ENCODE peak calls at places on chromosomes 2 and 18, in seven cellular contexts. P, D, C, M, F, E and T are unnamed samples.
A peak's percentile ranks its signal among the peaks of the same experiment; 100 is the strongest.

GRCh38 chr2:18903750-18904149 is 314.4 kb upstream of the NT5C1B start:
- DNase-seq in P (no peak), D (no peak), C (no peak), M (no peak), F (no peak), E (no peak), T (no peak)

GRCh38 chr18:76262956-76263955 is 231.8 kb downstream of the ZNF516 start:
- DNase-seq in P (no peak), D (no peak), C (no peak), M (no peak), F (no peak), E (no peak), T (no peak)

GRCh38 chr2:147636238-147636887 is 208.5 kb upstream of the ACVR2A start:
- DNase-seq in P (no peak), D (peak; percentile 44), C (no peak), M (no peak), F (no peak), E (no peak), T (no peak)

GRCh38 chr2:30109856-30110255 is 37.0 kb upstream of the YPEL5 start:
- DNase-seq in P (no peak), D (no peak), C (no peak), M (no peak), F (no peak), E (no peak), T (no peak)

GRCh38 chr2:181823405-181823804 is 68.1 kb upstream of the ITPRID2 start:
- DNase-seq in P (no peak), D (no peak), C (no peak), M (no peak), F (no peak), E (no peak), T (no peak)

GRCh38 chr2:202883987-202884675 is 12.6 kb upstream of the ICA1L start:
- DNase-seq in P (no peak), D (no peak), C (no peak), M (no peak), F (no peak), E (no peak), T (no peak)

GRCh38 chr2:4353668-4354067 is 650.3 kb downstream of the DCDC2C start:
- DNase-seq in P (no peak), D (no peak), C (no peak), M (no peak), F (no peak), E (no peak), T (no peak)

GRCh38 chr2:9335322-9335754 is 88.0 kb downstream of the ITGB1BP1 start:
- DNase-seq in P (no peak), D (no peak), C (no peak), M (no peak), F (no peak), E (no peak), T (no peak)

GRCh38 chr2:23028106-23028505 is 356.9 kb upstream of the KLHL29 start:
- DNase-seq in P (no peak), D (no peak), C (no peak), M (no peak), F (no peak), E (no peak), T (no peak)

GRCh38 chr2:241636983-241637232 is at the start of gene THAP4:
- DNase-seq in P (peak; percentile 74), D (no peak), C (no peak), M (peak; percentile 71), F (peak; percentile 72), E (no peak), T (no peak)

GRCh38 chr18:62175521-62175920 is 11.3 kb downstream of the PIGN start:
- DNase-seq in P (no peak), D (no peak), C (no peak), M (no peak), F (no peak), E (no peak), T (no peak)

GRCh38 chr2:167924556-167924955 is 322.8 kb downstream of the STK39 start:
- DNase-seq in P (no peak), D (no peak), C (no peak), M (no peak), F (no peak), E (no peak), T (no peak)

GRCh38 chr2:95046371-95047112 is 21.0 kb downstream of the MAL start:
- DNase-seq in P (no peak), D (no peak), C (no peak), M (no peak), F (no peak), E (no peak), T (no peak)

GRCh38 chr2:145190031-145190703 is 670.2 kb upstream of the ZEB2 start:
- DNase-seq in P (no peak), D (no peak), C (no peak), M (no peak), F (no peak), E (no peak), T (no peak)

GRCh38 chr2:46977899-46978298 is 62.3 kb upstream of the MCFD2 start:
- DNase-seq in P (no peak), D (no peak), C (no peak), M (no peak), F (no peak), E (no peak), T (no peak)

GRCh38 chr2:27681844-27682243 is 18.2 kb downstream of the SLC4A1AP start:
- DNase-seq in P (no peak), D (no peak), C (no peak), M (no peak), F (no peak), E (no peak), T (no peak)

GRCh38 chr2:30029804-30030203 is 108.4 kb upstream of the ALK start:
- DNase-seq in P (no peak), D (no peak), C (no peak), M (no peak), F (no peak), E (no peak), T (no peak)

GRCh38 chr2:12890481-12890980 is 173.8 kb downstream of the TRIB2 start:
- DNase-seq in P (no peak), D (no peak), C (no peak), M (no peak), F (no peak), E (no peak), T (no peak)

GRCh38 chr2:210440206-210440605 is 36.4 kb downstream of the LANCL1 start:
- DNase-seq in P (no peak), D (no peak), C (no peak), M (no peak), F (no peak), E (no peak), T (no peak)

GRCh38 chr2:18410543-18410942 is 149.9 kb downstream of the RDH14 start:
- DNase-seq in P (no peak), D (no peak), C (no peak), M (no peak), F (no peak), E (no peak), T (no peak)

DNA sequence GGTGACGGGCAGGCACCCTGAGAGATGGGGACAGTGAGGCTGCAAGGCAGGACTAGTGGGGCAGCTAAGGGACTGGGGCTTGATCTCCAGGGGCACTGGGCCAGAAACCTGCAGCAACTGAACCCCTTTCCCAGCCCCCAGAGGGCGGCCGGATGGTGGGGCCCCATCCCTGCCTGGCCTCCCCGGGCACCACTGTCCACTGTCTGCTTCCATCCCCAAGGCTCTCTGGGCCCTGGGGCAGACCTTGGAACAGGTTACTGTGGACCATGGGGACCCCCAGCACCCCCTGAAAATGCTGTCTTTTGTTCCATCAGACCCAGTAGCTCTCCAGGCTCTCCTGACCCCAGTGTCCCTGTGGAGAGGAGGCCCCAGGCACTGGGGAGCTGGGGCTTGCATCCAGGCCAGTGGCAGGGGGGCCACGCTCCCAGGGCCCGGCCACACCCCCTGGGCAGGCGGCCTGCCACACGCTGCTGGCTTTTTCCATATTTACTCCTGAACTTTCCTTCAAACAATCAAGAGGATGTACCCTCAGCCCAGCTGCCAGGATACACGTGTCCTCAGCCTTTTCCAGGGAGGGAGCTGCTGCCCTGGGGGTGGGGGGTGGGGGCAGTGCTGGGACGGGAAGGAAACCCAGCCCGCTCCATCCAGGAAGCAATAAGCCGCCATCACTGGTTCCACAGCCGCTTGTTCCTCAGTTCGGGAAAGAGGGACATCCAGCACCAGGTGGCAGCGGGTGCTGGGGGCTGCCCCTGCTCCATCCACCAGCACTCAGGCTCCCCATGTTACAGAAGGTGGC is 102.3 kb upstream of the ODC1 start:
- DNase-seq in P (no peak), D (no peak), C (no peak), M (no peak), F (no peak), E (no peak), T (no peak)
- H3K27ac ChIP-seq in P (no peak overlapping the region), D (no peak overlapping the region), C (no peak overlapping the region), M (no peak overlapping the region), F (peak overlapping the region; percentile 48), E (no peak overlapping the region), T (no peak overlapping the region)

DNA sequence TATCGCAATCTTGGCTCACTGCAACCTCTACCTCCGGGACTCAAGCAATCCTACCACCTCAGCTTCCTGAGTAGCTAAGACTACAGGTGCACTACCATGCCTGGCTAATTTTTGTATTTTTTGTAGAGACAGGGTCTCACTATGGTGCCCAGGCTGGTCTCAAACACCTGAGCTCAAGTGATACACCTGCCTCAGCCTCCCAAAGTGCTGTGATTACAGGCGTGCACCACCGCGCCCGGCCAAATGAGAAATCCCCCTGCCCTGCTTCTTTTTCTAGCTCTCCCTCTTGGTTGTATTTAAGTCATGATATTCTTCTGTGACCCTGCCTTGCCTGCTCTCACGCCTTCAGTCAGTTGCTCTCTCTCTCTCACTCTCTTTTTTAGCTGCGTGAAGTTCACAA is 157.0 kb upstream of the SH3BP4 start:
- DNase-seq in P (no peak), D (no peak), C (no peak), M (no peak), F (no peak), E (no peak), T (no peak)
- H3K27ac ChIP-seq in P (no peak overlapping the region), D (no peak overlapping the region), C (no peak overlapping the region), M (no peak overlapping the region), F (no peak overlapping the region), E (no peak overlapping the region), T (no peak overlapping the region)

DNA sequence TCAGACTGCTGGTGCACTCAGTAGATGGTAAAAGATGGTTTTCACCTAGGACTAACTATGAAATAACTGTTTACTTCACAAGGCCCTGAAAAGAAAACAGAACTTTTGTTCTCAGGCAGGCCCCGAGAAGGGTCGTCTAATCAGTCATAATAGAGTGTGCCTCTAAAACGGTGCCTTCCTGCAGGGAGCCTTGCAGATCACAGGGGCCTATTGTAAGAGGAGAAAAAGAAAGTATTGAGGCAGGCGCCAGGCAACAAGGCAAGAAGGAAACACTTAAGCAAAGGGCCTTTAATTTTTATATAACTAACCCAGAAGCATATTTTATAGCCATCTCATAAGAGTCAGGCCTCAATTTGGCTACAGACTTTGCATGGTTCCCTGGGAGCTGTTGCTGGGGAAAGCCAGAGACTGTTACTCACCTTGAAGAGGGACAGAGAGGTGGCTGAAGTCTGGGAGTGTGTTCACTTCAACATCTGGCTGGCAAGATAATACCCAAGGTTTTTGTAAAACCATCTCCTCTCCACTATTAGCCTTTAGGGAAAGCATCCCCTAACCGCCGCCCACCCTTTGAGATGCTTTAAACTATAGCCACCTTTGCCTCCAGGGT is 117.1 kb downstream of the PRPF40A start:
- DNase-seq in P (no peak), D (no peak), C (no peak), M (no peak), F (no peak), E (no peak), T (no peak)
- H3K27ac ChIP-seq in P (no peak overlapping the region), D (no peak overlapping the region), C (no peak overlapping the region), M (no peak overlapping the region), F (no peak overlapping the region), E (no peak overlapping the region), T (no peak overlapping the region)

DNA sequence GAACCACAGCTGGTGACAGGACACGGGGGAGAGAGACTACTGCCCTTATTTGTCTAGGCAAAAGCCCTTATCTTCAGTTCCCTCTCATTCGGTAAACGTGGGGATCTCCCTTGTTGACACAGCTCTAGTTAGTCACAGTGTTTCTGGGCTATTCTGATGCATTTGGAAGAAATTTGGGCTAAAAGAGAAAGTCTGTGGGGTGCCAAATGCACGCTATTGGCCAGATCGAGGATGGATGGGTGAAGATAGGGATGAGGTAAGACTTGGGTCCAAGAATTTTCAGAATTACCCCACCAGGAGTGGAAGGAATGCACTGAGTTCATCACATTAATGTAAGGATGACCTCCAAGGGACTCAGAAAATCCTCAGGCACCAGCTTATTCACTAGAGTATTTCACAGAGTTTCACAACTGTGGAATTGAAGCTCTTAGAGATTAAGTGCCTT is 49.2 kb downstream of the NRP2 start:
- DNase-seq in P (no peak), D (no peak), C (no peak), M (no peak), F (no peak), E (no peak), T (no peak)
- H3K27ac ChIP-seq in P (peak overlapping the region; percentile 63), D (no peak overlapping the region), C (no peak overlapping the region), M (no peak overlapping the region), F (no peak overlapping the region), E (no peak overlapping the region), T (no peak overlapping the region)